ENCODE peak calls at places on chromosomes 3 and 15, in four cellular contexts. B is K562, P is GM12878, S is HepG2. Z is an unnamed sample.

GRCh38 chr3:66411436-66411835 is 89.4 kb downstream of the LRIG1 start:
- DNase-seq in P (no peak), B (peak; percentile 56), S (no peak), Z (no peak)

GRCh38 chr3:155046935-155047334 is 33.2 kb upstream of the MME start:
- DNase-seq in S (no peak), B (no peak), P (no peak), Z (no peak)

GRCh38 chr3:13597661-13598060 is 48.7 kb downstream of the FBLN2 start:
- DNase-seq in B (no peak), S (no peak), P (no peak), Z (no peak)

GRCh38 chr15:75745305-75745704 is 32.7 kb upstream of the CSPG4 start:
- DNase-seq in S (no peak), B (no peak), P (no peak), Z (no peak)

GRCh38 chr15:70078578-70079417 is 18.9 kb downstream of the TLE3 start:
- DNase-seq in P (no peak), B (no peak), S (peak; percentile 92), Z (no peak)

GRCh38 chr3:42432485-42432884 is 22.1 kb upstream of the LYZL4 start:
- DNase-seq in P (no peak), B (no peak), S (no peak), Z (no peak)

GRCh38 chr3:54905230-54905888 is 22.5 kb downstream of the LRTM1 start:
- DNase-seq in B (no peak), P (no peak), S (no peak), Z (no peak)

GRCh38 chr3:172173316-172174271 is 134.2 kb downstream of the FNDC3B start:
- DNase-seq in P (no peak), S (no peak), B (no peak), Z (no peak)

GRCh38 chr3:133361011-133361410 is 38.8 kb upstream of the BFSP2 start:
- DNase-seq in S (no peak), P (no peak), B (no peak), Z (no peak)

GRCh38 chr15:72341361-72341760 is 21.4 kb upstream of the CELF6 start:
- DNase-seq in P (no peak), S (no peak), B (no peak), Z (peak; percentile 39)

GRCh38 chr3:15405448-15406050 is 21.8 kb downstream of the METTL6 start:
- DNase-seq in P (no peak), S (peak; percentile 40), B (peak; percentile 62), Z (peak; percentile 48)

GRCh38 chr3:47565861-47566550 is 12.7 kb downstream of the CSPG5 start:
- DNase-seq in S (no peak), B (no peak), P (no peak), Z (no peak)

GRCh38 chr3:45516829-45517228 is 77.7 kb upstream of the LIMD1 start:
- DNase-seq in P (no peak), S (no peak), B (no peak), Z (no peak)

GRCh38 chr15:101528108-101528916 is 38.8 kb upstream of the PCSK6 start:
- DNase-seq in S (peak; percentile 97), P (no peak), B (no peak), Z (no peak)

GRCh38 chr15:90902996-90903732 is at the start of gene MAN2A2:
- DNase-seq in P (no peak), B (peak; percentile 82), S (peak; percentile 15), Z (peak; percentile 75)

GRCh38 chr3:112121577-112122547 is 11.2 kb downstream of the GCSAM start:
- DNase-seq in B (no peak), P (no peak), S (no peak), Z (no peak)

GRCh38 chr3:76570436-76571057 is 469.4 kb upstream of the ROBO2 start:
- DNase-seq in B (peak; percentile 1), S (no peak), P (no peak), Z (peak; percentile 7)

GRCh38 chr15:78234515-78235040 is at the start of gene ACSBG1:
- DNase-seq in B (no peak), S (no peak), P (no peak), Z (no peak)

GRCh38 chr15:62079594-62079993 is 12.8 kb downstream of the C2CD4A start:
- DNase-seq in S (no peak), B (no peak), P (no peak), Z (no peak)

GRCh38 chr3:87206070-87206469 is 21.0 kb upstream of the CHMP2B start:
- DNase-seq in S (peak; percentile 82), P (no peak), B (no peak), Z (no peak)

GRCh38 chr3:40827942-40828688 is 303.4 kb downstream of the ZNF621 start:
- DNase-seq in S (no peak), P (no peak), B (no peak), Z (no peak)

GRCh38 chr3:18223591-18224338 is 201.4 kb downstream of the SATB1 start:
- DNase-seq in S (no peak), B (no peak), P (peak; percentile 55), Z (no peak)

GRCh38 chr3:36937492-36937891 is 7.4 kb downstream of the TRANK1 start:
- DNase-seq in S (no peak), P (no peak), B (no peak), Z (no peak)

GRCh38 chr15:88981244-88982215 is 68.4 kb upstream of the MFGE8 start:
- DNase-seq in P (no peak), B (no peak), S (no peak), Z (no peak)
- TF ChIP-seq TARDBP in P (no peak), B (no peak), S (no peak), Z (no peak)

GRCh38 chr15:42401544-42402478 is 42.5 kb downstream of the CAPN3 start:
- DNase-seq in B (peak; percentile 62), S (no peak), P (no peak), Z (no peak)
- TF ChIP-seq FOXK2 in B (no peak), S (no peak), P (no peak), Z (no peak)

DNA sequence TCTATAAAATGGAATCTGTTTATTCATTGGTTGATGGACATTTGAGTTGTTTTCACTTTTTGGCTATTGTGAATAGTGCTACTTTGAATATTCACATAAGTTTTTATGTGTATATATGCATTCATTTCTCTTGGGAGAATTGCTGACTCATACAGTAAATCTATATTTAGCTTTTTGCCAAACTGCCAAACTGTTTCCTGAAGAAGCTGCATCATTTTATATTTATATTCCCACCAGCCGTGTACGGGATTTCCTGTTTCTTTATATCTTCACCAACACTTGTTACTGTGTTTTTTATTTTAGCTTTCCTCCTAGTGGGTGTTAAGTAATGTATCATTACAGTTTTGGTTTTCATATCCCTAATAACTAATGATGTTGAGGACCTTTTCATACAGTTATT is 12.5 kb upstream of the TCAIM start:
- DNase-seq in S (no peak), B (no peak), P (no peak), Z (no peak)
- TF ChIP-seq SP1 in S (no peak), B (no peak), P (no peak), Z (no peak)

DNA sequence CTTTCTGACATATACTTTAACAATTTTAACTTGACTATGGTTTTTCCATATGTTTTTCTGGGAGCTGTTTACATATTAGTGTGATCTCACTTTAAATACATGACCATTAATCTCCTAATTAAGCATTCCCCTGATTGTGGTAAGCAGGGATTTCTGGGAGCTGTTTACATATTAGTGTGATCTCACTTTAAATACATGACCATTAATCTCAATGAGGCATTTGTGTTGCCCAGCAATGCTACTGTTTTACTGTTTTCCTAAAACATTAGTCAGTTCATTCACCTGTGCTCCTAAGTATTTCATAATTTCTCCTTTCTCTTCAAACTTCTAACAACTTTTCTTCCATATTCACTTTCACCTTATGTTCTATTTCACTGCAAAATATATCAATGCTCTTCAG is 3.6 kb upstream of the GRAMD1C start:
- DNase-seq in B (no peak), S (no peak), P (no peak), Z (no peak)
- TF ChIP-seq TARDBP in B (no peak), S (no peak), P (no peak), Z (no peak)

Z was measured in HEK293T.